ENCODE peak calls at places on chromosomes 12 and 14, in seven cellular contexts. L, I, U, S, V, G and F are unnamed samples.

GRCh38 chr12:52865090-52865944 is 16.5 kb upstream of the KRT78 start:
- DNase-seq in L (no peak), I (no peak), U (no peak), S (peak), V (peak), G (peak), F (peak)

GRCh38 chr12:57268264-57268663 is 17.3 kb upstream of the STAC3 start:
- DNase-seq in L (no peak), I (no peak), U (no peak), S (no peak), V (no peak), G (no peak), F (no peak)

GRCh38 chr14:63726499-63726898 is 1.4 kb downstream of the SGPP1 start:
- DNase-seq in L (no peak), I (no peak), U (no peak), S (no peak), V (no peak), G (no peak), F (no peak)

GRCh38 chr12:109277899-109278762 is 31.0 kb downstream of the FOXN4 start:
- DNase-seq in L (no peak), I (no peak), U (no peak), S (no peak), V (no peak), G (peak), F (no peak)

GRCh38 chr14:97709552-97709951 is 912.4 kb downstream of the VRK1 start:
- DNase-seq in L (no peak), I (peak), U (peak), S (peak), V (no peak), G (peak), F (peak)

GRCh38 chr12:1517007-1517406 is 77.4 kb downstream of the FBXL14 start:
- DNase-seq in L (no peak), I (no peak), U (no peak), S (no peak), V (no peak), G (no peak), F (peak)

GRCh38 chr14:104604461-104605449 is at the start of gene TMEM179:
- DNase-seq in L (no peak), I (no peak), U (no peak), S (no peak), V (peak), G (peak), F (peak)

GRCh38 chr14:85252011-85252410 is 277.9 kb upstream of the FLRT2 start:
- DNase-seq in L (no peak), I (no peak), U (no peak), S (no peak), V (no peak), G (no peak), F (no peak)

GRCh38 chr12:48813464-48814312 is 4.6 kb upstream of the CACNB3 start:
- DNase-seq in L (no peak), I (no peak), U (no peak), S (peak), V (no peak), G (no peak), F (no peak)

GRCh38 chr12:68871396-68871795 is 61.6 kb downstream of the CPM start:
- DNase-seq in L (no peak), I (no peak), U (no peak), S (no peak), V (no peak), G (no peak), F (no peak)

GRCh38 chr12:115433014-115433634 is 749.1 kb upstream of the TBX3 start:
- DNase-seq in L (no peak), I (no peak), U (no peak), S (no peak), V (no peak), G (no peak), F (no peak)

GRCh38 chr12:93757792-93758694 is 80.9 kb downstream of the CRADD start:
- DNase-seq in L (no peak), I (no peak), U (no peak), S (no peak), V (no peak), G (no peak), F (no peak)

GRCh38 chr14:23025181-23025788 is 9.4 kb downstream of the PSMB5 start:
- DNase-seq in L (no peak), I (no peak), U (no peak), S (no peak), V (no peak), G (no peak), F (no peak)

GRCh38 chr14:98890556-98891340 is 381.2 kb downstream of the BCL11B start:
- DNase-seq in L (no peak), I (no peak), U (no peak), S (peak), V (peak), G (peak), F (no peak)

GRCh38 chr12:5706247-5706646 is 238.8 kb downstream of the ANO2 start:
- DNase-seq in L (no peak), I (no peak), U (no peak), S (no peak), V (no peak), G (no peak), F (no peak)

GRCh38 chr12:57739387-57739786 is 845 bp upstream of the AGAP2 start:
- DNase-seq in L (no peak), I (no peak), U (no peak), S (no peak), V (no peak), G (no peak), F (no peak)

GRCh38 chr12:88615490-88615889 is 35.2 kb upstream of the KITLG start:
- DNase-seq in L (no peak), I (no peak), U (no peak), S (no peak), V (no peak), G (no peak), F (no peak)

GRCh38 chr14:74578479-74578878 is 33.6 kb downstream of the LTBP2 start:
- DNase-seq in L (no peak), I (no peak), U (no peak), S (no peak), V (no peak), G (no peak), F (peak)

GRCh38 chr12:20588057-20588456 is 107.1 kb upstream of the SLCO1C1 start:
- DNase-seq in L (no peak), I (no peak), U (no peak), S (no peak), V (no peak), G (no peak), F (no peak)
- H3K27ac ChIP-seq in L (no peak), I (no peak), U (no peak), S (no peak), V (no peak), G (no peak), F (no peak)

GRCh38 chr12:123533672-123534643 is at the start of gene RILPL1:
- DNase-seq in L (peak), I (peak), U (peak), S (peak), V (peak), G (peak), F (peak)
- H3K27ac ChIP-seq in L (no peak), I (no peak), U (no peak), S (peak), V (peak), G (peak), F (peak)

GRCh38 chr12:106299193-106299794 is 3.2 kb upstream of the TCP11L2 start:
- DNase-seq in L (no peak), I (no peak), U (no peak), S (no peak), V (no peak), G (peak), F (no peak)
- H3K27ac ChIP-seq in L (no peak), I (no peak), U (no peak), S (no peak), V (no peak), G (no peak), F (no peak)

DNA sequence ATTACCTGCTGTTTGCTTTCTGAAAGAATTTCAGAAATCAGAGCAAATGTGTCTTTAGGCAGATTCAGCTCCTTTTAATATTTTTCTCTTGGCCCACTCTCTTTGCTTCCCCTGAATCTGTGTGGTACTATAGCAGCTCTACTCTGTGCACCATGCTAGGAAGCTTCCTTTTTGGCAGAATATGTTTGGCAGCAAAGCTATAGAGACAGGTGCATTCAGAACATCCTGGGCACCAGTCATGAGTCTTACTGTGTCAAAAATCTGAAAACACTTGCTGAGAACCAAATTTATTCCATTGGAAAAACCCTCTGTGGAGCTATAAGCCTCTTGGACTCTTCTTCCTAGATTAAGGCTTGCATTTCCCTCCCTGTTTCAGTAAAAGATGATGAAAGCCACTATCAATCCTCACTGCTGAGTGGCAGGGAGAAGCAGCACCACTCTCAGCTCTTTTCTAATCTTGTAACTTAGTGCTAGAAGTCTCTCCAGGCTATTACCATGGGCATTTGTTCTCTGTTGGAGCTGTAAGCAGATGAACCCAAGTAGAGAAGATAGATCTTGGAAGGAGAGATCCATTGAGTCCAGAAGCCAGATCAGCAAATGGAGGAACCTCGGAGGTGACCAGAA is 18.2 kb downstream of the CIPC start:
- DNase-seq in L (no peak), I (no peak), U (no peak), S (no peak), V (no peak), G (no peak), F (no peak)
- H3K27ac ChIP-seq in L (no peak), I (no peak), U (no peak), S (no peak), V (no peak), G (no peak), F (no peak)

GRCh38 chr12:56221233-56221756 is 427 bp downstream of the RNF41 start:
- DNase-seq in L (no peak), I (no peak), U (no peak), S (peak), V (peak), G (peak), F (no peak)
- H3K27ac ChIP-seq in L (peak), I (peak), U (peak), S (peak), V (peak), G (peak), F (peak)

GRCh38 chr12:54337280-54337842 is 12.4 kb downstream of the COPZ1 start:
- DNase-seq in L (no peak), I (no peak), U (no peak), S (no peak), V (no peak), G (no peak), F (no peak)

GRCh38 chr12:54338682-54339296 is 13.9 kb downstream of the COPZ1 start:
- DNase-seq in L (no peak), I (no peak), U (no peak), S (no peak), V (no peak), G (no peak), F (no peak)

GRCh38 chr12:54340845-54341244 is 15.9 kb downstream of the COPZ1 start:
- DNase-seq in L (no peak), I (no peak), U (no peak), S (peak), V (no peak), G (no peak), F (no peak)

GRCh38 chr12:54341343-54341742 is 16.4 kb downstream of the COPZ1 start:
- DNase-seq in L (no peak), I (no peak), U (no peak), S (no peak), V (peak), G (no peak), F (no peak)

DNA sequence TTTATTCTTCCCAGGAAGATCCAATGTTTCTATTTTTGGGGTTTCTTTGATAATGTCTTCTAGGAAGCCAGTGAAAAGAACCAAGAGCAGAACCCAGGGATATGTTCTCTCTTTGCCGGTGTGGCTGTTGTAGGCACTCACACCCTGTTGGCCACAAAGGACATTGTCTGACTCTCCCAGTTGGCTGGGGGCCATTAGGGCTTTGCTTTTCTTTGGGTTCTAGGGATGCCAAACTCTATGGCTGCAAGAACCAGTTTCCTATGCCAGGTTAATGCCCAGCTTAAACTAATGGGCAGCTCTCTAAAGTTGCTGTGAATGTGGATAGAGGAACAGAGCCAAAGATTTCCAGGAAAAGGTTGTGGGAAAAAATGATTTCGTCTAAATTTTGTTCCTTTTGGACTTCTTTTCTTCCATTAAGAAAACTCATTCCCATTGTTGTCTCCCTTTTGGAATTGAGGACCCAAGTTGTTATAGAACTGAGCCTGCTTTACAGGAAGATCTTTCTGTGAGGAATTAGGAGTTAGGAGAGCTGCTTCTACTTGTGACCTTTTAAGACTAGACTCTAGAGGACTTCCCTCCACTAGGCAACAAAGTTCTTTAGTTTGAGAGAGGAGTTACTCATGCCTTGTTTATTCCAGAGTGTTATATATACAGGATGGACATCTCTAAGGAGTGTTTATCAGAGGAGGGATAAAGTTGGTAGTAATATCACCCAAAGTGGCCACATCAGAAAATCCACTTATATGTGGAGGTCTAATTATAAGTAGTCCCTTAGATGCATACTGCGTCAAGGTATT is 13.1 kb downstream of the COPZ1 start:
- DNase-seq in L (no peak), I (no peak), U (no peak), S (no peak), V (no peak), G (peak), F (no peak)
- H3K27ac ChIP-seq in L (no peak), I (no peak), U (peak), S (peak), V (no peak), G (peak), F (no peak)

GRCh38 chr12:22100952-22101748 is 55.1 kb downstream of the CMAS start:
- DNase-seq in L (no peak), I (peak), U (no peak), S (peak), V (peak), G (no peak), F (peak)

GRCh38 chr12:22105542-22105941 is 59.5 kb downstream of the CMAS start:
- DNase-seq in L (no peak), I (no peak), U (no peak), S (no peak), V (no peak), G (no peak), F (no peak)

GRCh38 chr12:22103418-22103817 is 57.4 kb downstream of the CMAS start:
- DNase-seq in L (no peak), I (no peak), U (no peak), S (no peak), V (no peak), G (no peak), F (no peak)

DNA sequence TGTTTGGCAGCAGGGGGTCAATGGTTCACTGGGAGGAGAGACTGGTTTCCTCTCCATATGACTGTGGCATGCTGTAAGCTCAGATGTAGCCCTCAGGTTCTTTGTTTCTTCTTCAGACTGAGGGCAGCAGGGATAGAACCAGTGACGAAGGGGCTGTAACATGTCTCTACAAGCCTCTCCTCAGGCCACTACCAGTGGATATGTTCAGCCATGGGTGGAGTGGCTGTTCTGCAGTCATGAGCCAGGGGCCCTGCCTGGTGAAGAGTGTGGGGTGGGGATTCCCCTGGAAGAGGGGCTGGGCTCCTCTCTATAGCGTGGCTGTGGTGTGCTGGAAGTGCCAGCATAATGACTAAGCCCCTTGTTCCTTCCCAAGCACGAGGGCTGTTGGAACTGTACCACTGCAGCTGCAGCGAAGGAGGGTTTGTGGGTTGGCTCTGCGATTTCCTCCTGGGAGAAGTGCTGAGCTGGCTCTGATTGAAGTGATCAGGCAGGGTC is 55.8 kb downstream of the CMAS start:
- DNase-seq in L (no peak), I (no peak), U (no peak), S (no peak), V (no peak), G (peak), F (no peak)
- H3K27ac ChIP-seq in L (no peak), I (no peak), U (no peak), S (no peak), V (no peak), G (no peak), F (no peak)

DNA sequence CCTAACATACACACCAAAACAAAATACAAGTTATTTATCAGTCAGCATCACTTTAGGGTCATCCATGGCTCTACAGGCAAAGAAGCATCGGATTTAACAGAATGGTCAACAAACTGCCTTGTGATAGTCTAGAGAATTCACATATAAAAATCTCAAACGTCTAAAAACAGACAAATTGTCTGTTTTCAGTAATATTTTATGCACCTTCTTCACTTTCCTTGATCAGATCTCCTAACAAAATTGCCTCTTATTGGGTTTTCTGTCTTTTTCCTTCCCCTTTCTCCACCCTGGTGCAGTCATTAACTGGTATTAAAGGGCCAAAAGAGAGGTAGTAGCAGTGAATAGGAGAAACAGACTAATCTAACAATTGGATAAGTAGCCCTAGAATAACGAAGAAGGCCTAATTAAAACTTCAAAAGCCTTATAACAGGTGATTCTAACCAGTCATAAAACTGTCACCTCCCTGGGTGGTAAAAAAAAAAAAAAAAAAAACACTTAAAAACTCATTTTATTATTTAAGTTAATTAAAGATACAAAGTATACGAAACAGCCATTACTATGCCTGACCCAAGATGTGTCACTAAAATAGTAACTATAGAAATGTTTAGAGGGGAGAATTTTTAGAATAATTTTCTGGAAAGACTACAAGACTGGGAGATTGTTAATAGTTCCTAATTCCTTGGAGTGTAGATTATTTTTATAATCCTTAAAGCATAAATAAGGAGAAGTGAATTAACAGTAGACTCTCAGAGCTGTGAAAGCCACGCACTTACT is 1.5 kb downstream of the KIF21A start:
- DNase-seq in L (no peak), I (no peak), U (no peak), S (no peak), V (no peak), G (no peak), F (no peak)
- H3K27ac ChIP-seq in L (peak), I (no peak), U (no peak), S (no peak), V (no peak), G (no peak), F (no peak)

GRCh38 chr12:31033681-31034080 is 40.0 kb upstream of the DDX11 start:
- DNase-seq in L (no peak), I (no peak), U (no peak), S (no peak), V (no peak), G (no peak), F (no peak)

GRCh38 chr12:31031951-31032335 is 41.7 kb upstream of the DDX11 start:
- DNase-seq in L (no peak), I (no peak), U (no peak), S (no peak), V (no peak), G (no peak), F (no peak)

GRCh38 chr12:31029466-31029865 is 44.2 kb upstream of the DDX11 start:
- DNase-seq in L (no peak), I (no peak), U (no peak), S (no peak), V (no peak), G (no peak), F (no peak)

GRCh38 chr12:31033146-31033545 is 40.5 kb upstream of the DDX11 start:
- DNase-seq in L (no peak), I (no peak), U (no peak), S (no peak), V (no peak), G (no peak), F (no peak)

GRCh38 chr12:31029916-31030562 is 43.6 kb upstream of the DDX11 start:
- DNase-seq in L (no peak), I (no peak), U (no peak), S (no peak), V (no peak), G (peak), F (no peak)
- H3K27ac ChIP-seq in L (no peak), I (no peak), U (no peak), S (no peak), V (no peak), G (peak), F (no peak)